ENCODE peak calls at places on chromosomes 13 and 19, in ten cellular contexts. Q is MCF 10A, O is fibroblast of mammary gland, M is MM.1S, T is IMR-90, G is astrocyte of the spinal cord, L is foreskin fibroblast, W is neural crest cell, U is kidney epithelial cell, E is lower leg skin. K is an unnamed sample.
A peak's percentile ranks its signal among the peaks of the same experiment; 100 is the strongest.

GRCh38 chr13:66751691-66752090 is 478.4 kb downstream of the PCDH9 start:
- DNase-seq in M (peak; percentile 46), L (no peak), G (no peak), E (no peak), T (no peak), O (no peak), Q (no peak), U (no peak), W (no peak), K (no peak)

GRCh38 chr13:33509642-33510229 is 224.2 kb upstream of the STARD13 start:
- DNase-seq in G (peak; percentile 53), T (no peak), O (peak; percentile 62), U (no peak), M (no peak), L (peak; percentile 61), Q (no peak), E (no peak), W (no peak), K (no peak)

GRCh38 chr19:7910321-7911161 is 4.1 kb upstream of the TGFBR3L start:
- DNase-seq in M (no peak), W (no peak), O (no peak), E (no peak), G (no peak), T (no peak), L (no peak), U (no peak), Q (no peak), K (no peak)

GRCh38 chr19:9674669-9675357 is at the start of gene ZNF562:
- DNase-seq in W (peak; percentile 64), Q (peak; percentile 89), G (peak; percentile 93), U (peak; percentile 61), O (peak; percentile 86), E (peak; percentile 97), L (peak; percentile 94), T (peak; percentile 86), M (peak; percentile 84), K (peak; percentile 92)

GRCh38 chr13:97321101-97321500 is 99.0 kb downstream of the MBNL2 start:
- DNase-seq in U (no peak), G (no peak), M (no peak), Q (no peak), T (no peak), O (no peak), W (no peak), L (no peak), E (no peak), K (no peak)

GRCh38 chr13:68261105-68261504 is 1031.0 kb upstream of the PCDH9 start:
- DNase-seq in W (no peak), T (no peak), U (no peak), M (no peak), O (no peak), E (no peak), L (no peak), Q (no peak), G (no peak), K (no peak)

GRCh38 chr19:3458595-3459284 is 21.6 kb downstream of the SMIM24 start:
- DNase-seq in W (no peak), E (no peak), L (peak; percentile 48), U (no peak), T (peak; percentile 25), G (peak; percentile 17), Q (no peak), M (no peak), O (no peak), K (no peak)

GRCh38 chr19:47049307-47049700 is 880 bp upstream of the TMEM160 start:
- DNase-seq in E (no peak), T (peak; percentile 44), M (no peak), O (peak; percentile 6), U (no peak), L (peak; percentile 61), W (no peak), G (peak; percentile 19), Q (peak; percentile 32), K (no peak)

GRCh38 chr19:57888494-57889231 is at the start of gene ZNF814:
- DNase-seq in T (peak; percentile 84), U (peak; percentile 57), E (peak; percentile 93), Q (no peak), W (peak; percentile 86), L (peak; percentile 91), G (peak; percentile 87), M (no peak), O (peak; percentile 80), K (peak; percentile 80)

GRCh38 chr19:3479177-3479818 is 1.0 kb downstream of the SMIM24 start:
- DNase-seq in G (no peak), W (no peak), T (no peak), E (no peak), Q (no peak), O (peak; percentile 27), U (no peak), M (peak; percentile 26), L (no peak), K (peak; percentile 83)

GRCh38 chr13:18996221-18996620 is 185.4 kb downstream of the TUBA3C start:
- DNase-seq in O (no peak), L (no peak), W (no peak), T (no peak), M (no peak), G (no peak), Q (no peak), E (no peak), U (no peak), K (no peak)

GRCh38 chr13:66322193-66322592 is 907.9 kb downstream of the PCDH9 start:
- DNase-seq in G (no peak), L (no peak), T (no peak), Q (no peak), O (no peak), U (no peak), W (no peak), M (no peak), E (no peak), K (no peak)

GRCh38 chr13:76016799-76017198 is 380.7 kb downstream of the LMO7 start:
- DNase-seq in Q (peak; percentile 62), M (peak; percentile 35), W (no peak), O (peak; percentile 53), U (no peak), T (peak; percentile 23), G (peak; percentile 18), L (peak; percentile 44), E (no peak), K (peak; percentile 16)
- TF ChIP-seq CTCF in Q (peak; percentile 53), M (peak; percentile 49), W (peak; percentile 55), O (peak; percentile 75), U (peak; percentile 43), T (peak; percentile 42), G (peak; percentile 58), L (peak; percentile 47), E (no peak), K (peak; percentile 57)

GRCh38 chr13:79336971-79337370 is 69.1 kb downstream of the RBM26 start:
- DNase-seq in L (no peak), U (no peak), E (no peak), T (no peak), Q (no peak), G (no peak), O (no peak), M (no peak), W (no peak), K (no peak)

GRCh38 chr13:79341202-79341601 is 64.9 kb downstream of the RBM26 start:
- DNase-seq in M (no peak), G (no peak), U (no peak), E (no peak), O (no peak), L (no peak), Q (no peak), T (no peak), W (no peak), K (no peak)

GRCh38 chr13:79338343-79338742 is 67.7 kb downstream of the RBM26 start:
- DNase-seq in M (no peak), U (no peak), Q (no peak), E (no peak), G (no peak), L (no peak), W (no peak), O (no peak), T (peak; percentile 2), K (no peak)

GRCh38 chr13:79346300-79346914 is 59.6 kb downstream of the RBM26 start:
- DNase-seq in L (no peak), O (no peak), W (no peak), M (no peak), E (no peak), U (no peak), G (peak; percentile 20), Q (no peak), T (no peak), K (no peak)

GRCh38 chr13:79340490-79340889 is 65.6 kb downstream of the RBM26 start:
- DNase-seq in U (no peak), M (no peak), G (no peak), L (no peak), Q (no peak), T (no peak), E (no peak), O (no peak), W (no peak), K (no peak)
- TF ChIP-seq CTCF in U (no peak), M (peak; percentile 17), G (no peak), L (no peak), Q (no peak), T (no peak), E (no peak), O (no peak), W (no peak), K (no peak)

GRCh38 chr19:1812426-1813196 is 535 bp upstream of the ATP8B3 start:
- DNase-seq in U (peak; percentile 83), O (peak; percentile 90), L (peak; percentile 97), G (peak; percentile 95), Q (peak; percentile 99), T (peak; percentile 90), M (peak; percentile 93), W (peak; percentile 90), E (peak; percentile 98), K (peak; percentile 95)
- TF ChIP-seq CTCF in U (peak; percentile 81), O (peak; percentile 57), L (peak; percentile 55), G (peak; percentile 77), Q (peak; percentile 66), T (peak; percentile 60), M (peak; percentile 92), W (peak; percentile 67), E (no peak), K (peak; percentile 52)

DNA sequence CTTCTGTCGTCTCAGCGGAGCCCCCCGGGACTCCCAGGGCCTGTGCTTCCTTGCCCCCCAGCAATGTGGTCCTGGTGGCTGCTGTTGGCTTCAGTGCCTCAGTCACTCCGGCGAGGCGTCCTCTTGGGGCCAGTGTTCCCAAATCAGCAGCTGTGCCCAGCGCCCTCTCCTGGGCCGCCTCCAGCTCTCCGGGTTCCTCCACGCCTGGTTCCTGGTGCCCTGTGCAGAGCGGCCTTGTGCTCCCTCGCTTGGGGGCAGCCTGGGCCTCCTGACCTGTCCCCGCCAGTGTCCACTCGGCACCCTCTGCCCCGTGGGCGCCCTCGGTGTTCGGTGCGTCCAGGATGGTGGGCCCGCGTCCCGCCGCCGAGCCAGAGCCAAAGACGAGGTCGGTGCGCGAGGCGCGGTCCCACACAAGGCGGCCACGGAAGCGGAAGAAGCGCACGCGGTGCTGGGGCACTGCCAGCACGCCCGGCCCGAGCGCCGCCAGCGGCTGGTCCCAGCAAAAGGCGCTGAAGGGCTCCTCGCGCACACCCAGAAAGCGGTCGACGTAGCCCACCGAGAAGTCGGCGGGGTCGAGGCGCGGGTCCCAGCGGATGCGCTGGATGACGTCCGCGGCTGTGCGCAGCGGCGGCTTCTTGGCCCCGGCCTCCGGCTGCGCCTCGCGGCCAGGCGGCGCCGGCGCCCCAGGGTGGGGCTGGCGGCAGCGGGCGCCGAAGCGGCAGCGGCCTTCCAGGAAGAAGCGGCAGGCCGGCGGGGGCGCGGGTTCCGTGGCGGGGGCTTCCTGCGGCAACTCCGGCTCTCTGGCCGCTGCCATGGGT is 656 bp downstream of the LENG9 start:
- DNase-seq in M (peak; percentile 59), T (peak; percentile 46), U (no peak), E (peak; percentile 96), Q (peak; percentile 75), L (peak; percentile 84), G (peak; percentile 61), O (peak; percentile 60), W (peak; percentile 36), K (peak; percentile 54)
- TF ChIP-seq CTCF in M (no peak), T (peak; percentile 0), U (peak; percentile 19), E (no peak), Q (peak; percentile 21), L (no peak), G (peak; percentile 27), O (no peak), W (peak; percentile 27), K (peak; percentile 26)